ENCODE peak calls at places on chromosome 12, in six cellular contexts. M is retinal pigment epithelial cell, A is BE2C, L is neuronal stem cell, J is prostate gland, P is Caco-2. Y is an unnamed sample.

GRCh38 chr12:57765003-57765697 is 1.7 kb downstream of the CYP27B1 start:
- DNase-seq in M (no peak), A (peak), L (no peak), J (no peak), P (peak), Y (peak)

GRCh38 chr12:109697877-109698468 is 15.7 kb upstream of the FAM222A start:
- DNase-seq in M (no peak), A (peak), L (no peak), J (no peak), P (no peak), Y (no peak)

GRCh38 chr12:70272510-70272909 is 29.3 kb downstream of the CNOT2 start:
- DNase-seq in M (no peak), A (no peak), L (no peak), J (no peak), P (no peak), Y (no peak)

GRCh38 chr12:40325349-40325960 is 100.7 kb downstream of the LRRK2 start:
- DNase-seq in M (no peak), A (no peak), L (no peak), J (no peak), P (peak), Y (peak)

GRCh38 chr12:63034601-63035000 is 99.7 kb upstream of the PPM1H start:
- DNase-seq in M (no peak), A (no peak), L (no peak), J (no peak), P (no peak), Y (no peak)

GRCh38 chr12:65798903-65799302 is 25.4 kb upstream of the HMGA2 start:
- DNase-seq in M (no peak), A (no peak), L (no peak), J (no peak), P (no peak), Y (no peak)

GRCh38 chr12:101086490-101086889 is 123.5 kb downstream of the SLC5A8 start:
- DNase-seq in M (no peak), A (no peak), L (no peak), J (no peak), P (no peak), Y (no peak)

GRCh38 chr12:131351319-131352028 is 359.4 kb upstream of the SFSWAP start:
- DNase-seq in M (no peak), A (peak), L (no peak), J (no peak), P (no peak), Y (no peak)

GRCh38 chr12:39105111-39105510 is 199.7 kb upstream of the CPNE8 start:
- DNase-seq in M (no peak), A (no peak), L (no peak), J (no peak), P (no peak), Y (no peak)

GRCh38 chr12:111224196-111225066 is 144.5 kb downstream of the PHETA1 start:
- DNase-seq in M (no peak), A (peak), L (no peak), J (no peak), P (no peak), Y (no peak)

GRCh38 chr12:111225307-111225706 is 143.6 kb downstream of the PHETA1 start:
- DNase-seq in M (no peak), A (no peak), L (no peak), J (no peak), P (no peak), Y (no peak)

GRCh38 chr12:111227476-111228420 is 141.1 kb downstream of the PHETA1 start:
- DNase-seq in M (no peak), A (peak), L (no peak), J (no peak), P (no peak), Y (no peak)

GRCh38 chr12:111228916-111229666 is 139.8 kb downstream of the PHETA1 start:
- DNase-seq in M (no peak), A (no peak), L (no peak), J (no peak), P (no peak), Y (no peak)
- H3K4me3 ChIP-seq in M (no peak), A (no peak), L (no peak), J (no peak), P (no peak), Y (no peak)

DNA sequence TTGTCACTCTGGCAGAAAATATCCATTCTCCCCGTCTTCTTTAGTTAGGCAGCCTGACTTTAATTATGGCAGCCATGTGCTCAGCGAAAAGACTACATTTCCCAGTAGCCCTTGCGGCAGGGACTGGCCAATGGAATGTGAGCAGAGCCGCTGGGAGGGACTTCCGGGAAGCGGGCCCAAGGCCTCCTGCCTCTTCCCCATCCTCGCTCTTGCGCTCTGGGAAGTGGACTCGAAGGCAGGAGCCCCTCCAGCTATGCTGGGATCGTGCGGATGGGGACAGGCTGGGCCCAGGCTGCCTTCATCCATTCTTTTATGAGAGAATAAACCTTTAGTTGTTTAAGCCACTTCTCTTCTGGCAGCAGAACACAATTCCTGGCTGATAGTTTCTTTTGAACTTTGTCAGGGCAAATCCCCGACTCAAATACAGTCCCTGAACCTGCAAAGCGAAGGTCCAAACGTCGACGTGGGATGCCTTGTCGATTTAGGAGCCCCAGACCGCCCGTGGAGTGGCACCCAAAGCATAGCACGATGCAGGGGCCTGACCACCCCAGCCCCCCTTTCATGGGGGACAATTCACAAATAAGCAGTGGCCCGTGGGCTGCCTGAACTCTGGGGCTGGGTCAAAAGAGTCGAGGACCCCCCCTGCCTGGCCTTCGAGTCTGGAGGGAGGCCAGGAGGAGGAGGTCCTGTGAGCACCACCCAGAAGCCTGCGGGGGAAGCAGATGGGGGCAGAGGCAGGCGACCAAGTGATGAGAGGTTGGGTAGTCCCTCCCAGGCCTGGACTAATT is 15.6 kb upstream of the LRTM2 start:
- DNase-seq in M (peak), A (peak), L (peak), J (peak), P (peak), Y (peak)
- H3K4me3 ChIP-seq in M (no peak), A (no peak), L (peak), J (no peak), P (no peak), Y (peak)

GRCh38 chr12:52238206-52238840 is 5.3 kb downstream of the KRT7 start:
- DNase-seq in M (no peak), A (no peak), L (no peak), J (no peak), P (no peak), Y (no peak)

GRCh38 chr12:52241205-52241842 is 8.3 kb downstream of the KRT7 start:
- DNase-seq in M (no peak), A (no peak), L (no peak), J (no peak), P (no peak), Y (no peak)

GRCh38 chr12:52238916-52239649 is 6.0 kb downstream of the KRT7 start:
- DNase-seq in M (no peak), A (no peak), L (no peak), J (no peak), P (peak), Y (no peak)

GRCh38 chr12:52242442-52243263 is 9.6 kb downstream of the KRT7 start:
- DNase-seq in M (no peak), A (no peak), L (no peak), J (no peak), P (no peak), Y (no peak)

DNA sequence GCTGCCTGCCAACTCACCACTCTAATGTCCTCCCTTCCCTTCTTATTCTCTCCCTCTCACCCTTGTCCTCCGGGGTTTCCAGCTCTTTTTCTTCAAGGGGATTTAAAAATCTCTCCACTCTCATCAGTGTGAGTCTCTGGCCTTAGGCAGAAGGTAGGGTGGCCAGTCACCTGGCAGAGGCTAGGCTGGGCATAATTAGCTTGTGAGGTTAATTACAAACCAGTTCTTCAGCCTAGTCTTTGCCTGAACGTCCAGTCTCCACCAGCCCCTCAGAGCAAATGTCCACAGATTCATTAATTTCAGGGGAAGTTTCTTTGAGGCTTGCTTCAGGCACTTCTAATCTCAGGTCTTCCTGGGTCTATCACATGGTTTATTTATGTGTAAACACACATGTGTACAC is 6.7 kb downstream of the KRT7 start:
- DNase-seq in M (no peak), A (no peak), L (no peak), J (no peak), P (no peak), Y (no peak)
- H3K4me3 ChIP-seq in M (no peak), A (no peak), L (no peak), J (no peak), P (no peak), Y (no peak)

GRCh38 chr12:11722071-11722470 is 72.6 kb downstream of the ETV6 start:
- DNase-seq in M (no peak), A (no peak), L (no peak), J (no peak), P (no peak), Y (no peak)
- H3K4me3 ChIP-seq in M (no peak), A (no peak), L (no peak), J (no peak), P (no peak), Y (no peak)

DNA sequence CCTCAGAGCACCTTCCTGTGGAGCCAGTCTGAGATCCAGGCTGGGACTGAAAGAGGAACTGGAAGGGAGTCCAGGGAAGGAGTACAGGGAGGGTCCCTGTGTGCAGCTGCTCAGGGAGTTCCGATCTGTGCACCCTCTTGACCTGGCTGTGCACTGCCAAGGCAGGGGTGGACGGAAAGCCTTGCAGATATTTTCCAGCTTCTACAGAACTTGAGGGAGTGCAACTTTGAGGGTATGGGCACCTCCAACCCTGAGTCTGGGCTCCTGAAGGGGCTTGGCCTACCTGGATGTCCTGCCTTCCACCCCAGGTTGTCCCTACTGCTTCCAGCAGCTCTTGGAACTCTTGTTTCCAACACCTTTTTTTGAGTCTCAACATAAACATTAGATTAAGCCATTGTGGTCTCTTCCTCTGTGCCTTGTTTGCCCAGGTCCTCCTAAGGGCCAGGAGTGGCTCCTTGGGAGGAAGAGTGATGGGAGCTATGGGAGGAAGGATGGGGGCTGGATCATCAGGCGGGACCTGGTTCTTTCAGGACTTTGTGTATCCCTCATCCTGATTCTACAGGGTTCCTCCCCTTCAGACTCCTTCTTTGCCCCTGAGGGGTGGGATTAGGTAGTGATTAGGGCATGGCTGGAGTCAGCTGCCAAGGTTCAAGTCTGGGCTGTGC is 3.5 kb downstream of the KRT7 start:
- DNase-seq in M (no peak), A (no peak), L (no peak), J (no peak), P (no peak), Y (no peak)
- H3K4me3 ChIP-seq in M (peak), A (no peak), L (no peak), J (no peak), P (no peak), Y (no peak)